ENCODE peak calls at places on chromosomes 12 and 14, in six cellular contexts. R is endothelial cell of umbilical vein, W is choroid plexus epithelial cell, P is progenitor cell of endocrine pancreas, H is ascending aorta, Y is fibroblast of villous mesenchyme. D is an unnamed sample.

GRCh38 chr14:102668291-102668873 is 75.9 kb downstream of the RCOR1 start:
- DNase-seq in R (no peak), W (no peak), P (no peak), H (no peak), Y (no peak), D (no peak)

GRCh38 chr14:104939666-104940410 is 15.2 kb downstream of the PLD4 start:
- DNase-seq in R (no peak), W (no peak), P (no peak), H (no peak), Y (no peak), D (no peak)

GRCh38 chr14:65864993-65865392 is 452.5 kb downstream of the FUT8 start:
- DNase-seq in R (no peak), W (no peak), P (no peak), H (no peak), Y (no peak), D (no peak)

GRCh38 chr12:42868291-42868690 is 278.7 kb upstream of the PRICKLE1 start:
- DNase-seq in R (no peak), W (peak), P (no peak), H (no peak), Y (no peak), D (no peak)

GRCh38 chr14:73227812-73228781 is 9.2 kb upstream of the PAPLN start:
- DNase-seq in R (peak), W (peak), P (no peak), H (no peak), Y (peak), D (no peak)

GRCh38 chr12:100793182-100793581 is 1.4 kb upstream of the ANO4 start:
- DNase-seq in R (no peak), W (peak), P (no peak), H (no peak), Y (peak), D (no peak)

GRCh38 chr14:59570122-59570521 is 6.5 kb downstream of the CCDC175 start:
- DNase-seq in R (no peak), W (peak), P (no peak), H (no peak), Y (peak), D (no peak)

GRCh38 chr14:38623661-38624060 is 367.8 kb upstream of the CLEC14A start:
- DNase-seq in R (no peak), W (no peak), P (no peak), H (no peak), Y (peak), D (no peak)

GRCh38 chr14:91155626-91156089 is 41.8 kb downstream of the DGLUCY start:
- DNase-seq in R (no peak), W (no peak), P (no peak), H (no peak), Y (no peak), D (no peak)
- TF ChIP-seq CTCF in R (no peak), W (no peak), P (peak), H (no peak), Y (no peak), D (no peak)

GRCh38 chr12:49019435-49020317 is 1.1 kb upstream of the PRKAG1 start:
- DNase-seq in R (peak), W (peak), P (no peak), H (no peak), Y (peak), D (no peak)

GRCh38 chr12:49017764-49018281 is 753 bp downstream of the PRKAG1 start:
- DNase-seq in R (peak), W (peak), P (no peak), H (no peak), Y (peak), D (no peak)

GRCh38 chr12:49019120-49019430 is 499 bp upstream of the PRKAG1 start:
- DNase-seq in R (no peak), W (no peak), P (no peak), H (no peak), Y (no peak), D (no peak)

GRCh38 chr12:49020441-49020840 is 1.9 kb upstream of the PRKAG1 start:
- DNase-seq in R (no peak), W (no peak), P (no peak), H (no peak), Y (no peak), D (no peak)

GRCh38 chr12:49018282-49019119 is at the start of gene PRKAG1:
- DNase-seq in R (peak), W (peak), P (peak), H (peak), Y (peak), D (peak)
- TF ChIP-seq CTCF in R (peak), W (peak), P (peak), H (peak), Y (peak), D (peak)

DNA sequence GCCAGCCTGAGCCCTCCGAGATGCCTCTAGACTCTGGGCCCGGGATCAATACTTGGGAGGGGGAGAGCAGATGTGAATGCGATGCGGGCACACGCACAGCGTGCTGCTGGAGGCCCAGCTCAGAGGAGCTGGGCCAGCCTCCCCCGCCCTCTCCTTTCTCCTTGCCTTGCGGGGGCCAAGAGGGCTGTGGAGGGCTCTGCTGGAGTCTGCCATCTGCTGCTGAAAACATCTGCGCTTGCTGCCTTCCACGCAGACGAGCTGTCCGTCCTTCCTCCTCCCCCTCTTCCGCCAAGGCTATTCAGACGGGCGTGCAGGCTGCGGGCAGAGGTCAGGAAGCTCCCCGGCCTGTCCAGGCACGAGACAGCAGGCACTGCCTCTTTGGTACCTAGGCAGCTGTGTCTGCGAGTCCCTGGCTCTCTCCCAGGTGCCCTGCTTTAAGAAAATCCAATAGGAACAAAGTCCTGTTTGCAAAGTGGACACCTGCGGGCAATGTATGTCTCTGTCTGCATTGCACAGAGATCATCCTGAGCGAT is 75.2 kb downstream of the SPRING1 start:
- DNase-seq in R (no peak), W (peak), P (peak), H (no peak), Y (peak), D (no peak)
- TF ChIP-seq CTCF in R (no peak), W (peak), P (no peak), H (no peak), Y (no peak), D (no peak)

DNA sequence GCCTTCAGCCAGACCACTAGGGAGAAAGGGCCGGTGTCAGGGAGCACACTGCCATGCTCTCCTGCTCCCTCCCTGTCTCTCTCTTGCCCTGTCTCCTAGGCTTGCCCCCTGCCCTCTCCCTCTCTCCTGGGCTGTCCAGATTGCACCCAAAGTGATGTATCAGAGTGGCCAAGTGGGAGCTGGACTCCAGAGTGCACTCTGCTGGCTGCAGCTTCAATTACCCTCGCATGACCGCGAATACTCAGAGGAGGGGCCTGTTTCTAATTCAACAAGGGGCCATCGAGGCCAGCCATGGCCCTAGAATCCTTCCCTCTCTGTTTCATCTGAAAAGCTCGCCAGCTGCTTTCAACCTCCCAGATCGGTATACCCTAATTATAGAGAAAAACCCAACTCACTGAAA is 206.4 kb upstream of the FKBP4 start:
- DNase-seq in R (no peak), W (no peak), P (no peak), H (no peak), Y (no peak), D (no peak)
- TF ChIP-seq CTCF in R (no peak), W (peak), P (no peak), H (no peak), Y (no peak), D (no peak)

D was measured in mesothelial cell of epicardium.